ENCODE peak calls at places on chromosomes 7 and 10, in seven cellular contexts. V is AG04450; D is cerebellum; Y is OCI-M1; Z is stimulated activated CD4-positive, alpha-beta T cell treated with anti-CD3 and anti-CD28 coated beads, Interleukin-2, amount 100 ng/mL, for 48 hours; H is transverse colon; S is head of caudate nucleus. O is an unnamed sample.

GRCh38 chr7:17682586-17682985 is 257.7 kb downstream of the SNX13 start:
- DNase-seq in V (no peak), D (no peak), Y (no peak), Z (no peak), H (no peak), S (no peak), O (no peak)

GRCh38 chr7:98467570-98468312 is 66.9 kb upstream of the BAIAP2L1 start:
- DNase-seq in V (no peak), D (no peak), Y (peak), Z (no peak), H (no peak), S (no peak), O (peak)

GRCh38 chr7:144019457-144019856 is 19.3 kb downstream of the OR6B1 start:
- DNase-seq in V (peak), D (no peak), Y (peak), Z (no peak), H (no peak), S (no peak), O (no peak)

GRCh38 chr7:77327067-77327931 is 88.8 kb downstream of the GSAP start:
- DNase-seq in V (peak), D (no peak), Y (peak), Z (no peak), H (peak), S (no peak), O (peak)

GRCh38 chr10:6532321-6532720 is 47.8 kb downstream of the PRKCQ start:
- DNase-seq in V (no peak), D (no peak), Y (no peak), Z (no peak), H (no peak), S (no peak), O (no peak)

GRCh38 chr7:39272111-39272510 is 294.1 kb upstream of the YAE1 start:
- DNase-seq in V (no peak), D (no peak), Y (no peak), Z (no peak), H (no peak), S (no peak), O (no peak)

GRCh38 chr10:130958981-130959751 is 352.4 kb downstream of the TCERG1L start:
- DNase-seq in V (no peak), D (no peak), Y (no peak), Z (no peak), H (no peak), S (no peak), O (no peak)

GRCh38 chr7:102389810-102390209 is 6.4 kb upstream of the PRKRIP1 start:
- DNase-seq in V (no peak), D (no peak), Y (no peak), Z (no peak), H (no peak), S (no peak), O (no peak)

GRCh38 chr10:621500-621899 is 68.0 kb downstream of the DIP2C start:
- DNase-seq in V (no peak), D (no peak), Y (no peak), Z (no peak), H (no peak), S (no peak), O (no peak)

GRCh38 chr7:29957921-29958320 is 31.7 kb downstream of the SCRN1 start:
- DNase-seq in V (no peak), D (peak), Y (no peak), Z (no peak), H (no peak), S (no peak), O (no peak)

GRCh38 chr10:86443069-86443468 is 76.5 kb upstream of the GRID1 start:
- DNase-seq in V (peak), D (no peak), Y (no peak), Z (no peak), H (no peak), S (no peak), O (no peak)

GRCh38 chr10:131211965-131212619 is 99.4 kb downstream of the TCERG1L start:
- DNase-seq in V (no peak), D (no peak), Y (no peak), Z (no peak), H (no peak), S (no peak), O (no peak)

GRCh38 chr7:92020636-92021035 is 80.0 kb downstream of the AKAP9 start:
- DNase-seq in V (no peak), D (no peak), Y (no peak), Z (no peak), H (no peak), S (no peak), O (no peak)

GRCh38 chr10:1050555-1050954 is 1.6 kb upstream of the IDI1 start:
- DNase-seq in V (no peak), D (no peak), Y (peak), Z (no peak), H (peak), S (no peak), O (peak)

GRCh38 chr10:51302316-51302715 is 228.0 kb downstream of the PRKG1 start:
- DNase-seq in V (no peak), D (no peak), Y (no peak), Z (no peak), H (no peak), S (no peak), O (no peak)

GRCh38 chr7:123748171-123748733 is 551 bp downstream of the WASL start:
- DNase-seq in V (no peak), D (peak), Y (peak), Z (no peak), H (peak), S (peak), O (peak)

GRCh38 chr7:51732951-51733350 is 416.3 kb upstream of the COBL start:
- DNase-seq in V (no peak), D (no peak), Y (no peak), Z (no peak), H (no peak), S (no peak), O (no peak)

GRCh38 chr7:93015193-93016084 is 102.3 kb downstream of the SAMD9 start:
- DNase-seq in V (no peak), D (no peak), Y (no peak), Z (no peak), H (no peak), S (no peak), O (peak)